ENCODE peak calls at places on chromosomes 4 and X, in nine cellular contexts. X is colonic mucosa, Z is AG04450, B is lung, P is HCT116, V is astrocyte of the spinal cord, U is brain microvascular endothelial cell, W is hepatocyte, N is left ventricle myocardium inferior. S is an unnamed sample.

GRCh38 chrX:36198575-36198974 is 279.0 kb downstream of the CFAP47 start:
- DNase-seq in P (no peak), X (no peak), B (no peak), V (no peak), Z (no peak), N (no peak), W (no peak), U (no peak), S (no peak)

GRCh38 chr4:27094785-27095184 is 234.1 kb downstream of the STIM2 start:
- DNase-seq in X (no peak), W (no peak), U (no peak), V (no peak), Z (no peak), N (no peak), B (peak; percentile 51), P (no peak), S (no peak)

GRCh38 chr4:37687175-37687525 is 974 bp upstream of the RELL1 start:
- DNase-seq in X (no peak), N (no peak), B (no peak), Z (no peak), U (no peak), W (no peak), P (no peak), V (no peak), S (no peak)

GRCh38 chrX:14027511-14028019 is 2.1 kb downstream of the GEMIN8 start:
- DNase-seq in B (no peak), Z (peak; percentile 7), W (no peak), P (no peak), N (no peak), V (peak; percentile 65), X (no peak), U (peak; percentile 27), S (no peak)

GRCh38 chrX:24026403-24026801 is 584 bp downstream of the KLHL15 start:
- DNase-seq in V (peak; percentile 36), W (peak; percentile 41), P (no peak), U (no peak), N (no peak), B (no peak), Z (no peak), X (no peak), S (no peak)

GRCh38 chr4:101348367-101348827 is 1.1 kb upstream of the PPP3CA start:
- DNase-seq in V (no peak), B (no peak), X (peak; percentile 50), U (no peak), W (no peak), P (no peak), N (peak; percentile 23), Z (no peak), S (no peak)

GRCh38 chrX:29787666-29788065 is 427.7 kb upstream of the MAGEB2 start:
- DNase-seq in V (no peak), Z (no peak), U (no peak), X (no peak), W (no peak), P (no peak), B (no peak), N (no peak), S (no peak)

GRCh38 chrX:72050011-72050410 is 81.7 kb downstream of the RTL5 start:
- DNase-seq in X (no peak), V (no peak), U (no peak), P (no peak), W (no peak), Z (no peak), B (no peak), N (no peak), S (no peak)

GRCh38 chrX:43970528-43970927 is 2.7 kb downstream of the NDP start:
- DNase-seq in B (no peak), W (no peak), P (no peak), Z (no peak), X (no peak), N (no peak), U (no peak), V (no peak), S (no peak)

GRCh38 chrX:95383778-95384177 is 1300.9 kb upstream of the DIAPH2 start:
- DNase-seq in X (no peak), U (no peak), B (no peak), V (peak; percentile 0), W (no peak), N (no peak), P (no peak), Z (no peak), S (no peak)

GRCh38 chr4:103429283-103429682 is 231.1 kb upstream of the CENPE start:
- DNase-seq in Z (no peak), X (no peak), P (peak; percentile 38), N (no peak), W (no peak), U (no peak), B (no peak), V (no peak), S (no peak)

GRCh38 chr4:4642201-4643025 is 100.6 kb upstream of the STX18 start:
- DNase-seq in B (no peak), Z (no peak), V (no peak), W (no peak), U (no peak), P (no peak), N (no peak), X (no peak), S (no peak)

DNA sequence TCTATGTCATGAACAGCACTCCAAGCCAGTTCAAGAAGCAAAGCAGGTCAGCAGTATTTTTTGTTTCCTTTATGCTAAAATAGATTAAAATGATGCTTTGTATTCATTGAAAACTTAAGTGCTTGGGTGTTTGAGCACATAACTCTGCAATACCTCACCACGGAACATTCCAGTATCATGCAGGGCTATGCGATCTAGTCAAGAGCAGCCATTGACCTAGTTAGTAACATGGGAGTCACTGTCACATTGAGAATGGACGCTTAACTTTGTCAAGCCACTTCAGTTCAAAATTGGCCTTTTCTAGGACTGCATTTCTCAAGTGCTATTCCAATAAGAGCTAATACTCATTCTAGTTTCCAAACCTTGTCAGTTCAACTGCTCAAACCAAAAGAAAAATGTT is 160.1 kb upstream of the FSTL5 start:
- DNase-seq in N (no peak), U (no peak), V (peak; percentile 2), W (no peak), X (no peak), P (no peak), B (no peak), Z (no peak), S (no peak)
- TF ChIP-seq CTCF in N (no peak), U (no peak), V (no peak), W (no peak), X (no peak), P (no peak), B (no peak), Z (no peak), S (no peak)

DNA sequence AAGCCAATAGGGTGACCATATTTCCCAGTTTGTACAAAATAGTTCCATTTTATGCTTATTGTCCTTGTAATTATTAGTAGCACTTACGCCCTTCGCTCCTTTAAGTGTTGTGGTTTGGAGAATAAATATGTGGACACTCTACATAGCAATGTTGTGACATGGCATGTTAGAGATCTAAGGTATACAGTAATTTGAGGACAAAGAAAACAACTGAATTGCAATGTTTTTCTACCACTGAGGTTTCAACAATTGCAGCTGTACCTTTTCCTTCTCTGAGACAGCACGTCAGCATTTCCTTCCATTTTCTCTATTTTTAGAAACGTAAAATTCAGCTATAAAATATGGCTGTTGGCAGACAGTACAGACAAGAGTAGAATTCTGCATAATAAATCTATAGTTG is 323.1 kb downstream of the MAPK10 start:
- DNase-seq in B (no peak), U (peak; percentile 50), Z (no peak), V (peak; percentile 76), N (no peak), W (no peak), X (no peak), P (no peak), S (no peak)
- H3K4me3 ChIP-seq in B (no peak overlapping the region), U (no peak overlapping the region), Z (no peak overlapping the region), V (no peak overlapping the region), N (no peak overlapping the region), W (no peak overlapping the region), X (no peak overlapping the region), P (no peak overlapping the region), S (no peak overlapping the region)

GRCh38 chrX:9315086-9315485 is 149.8 kb upstream of the TBL1X start:
- DNase-seq in N (no peak), U (no peak), Z (no peak), X (no peak), V (no peak), P (no peak), B (no peak), W (no peak), S (no peak)

GRCh38 chrX:9317174-9317573 is 147.7 kb upstream of the TBL1X start:
- DNase-seq in X (no peak), U (no peak), V (no peak), N (no peak), P (no peak), W (no peak), Z (no peak), B (no peak), S (no peak)

GRCh38 chrX:9318213-9318612 is 146.6 kb upstream of the TBL1X start:
- DNase-seq in P (no peak), X (no peak), Z (no peak), W (no peak), N (no peak), B (no peak), V (no peak), U (no peak), S (no peak)

GRCh38 chrX:9318761-9319160 is 146.1 kb upstream of the TBL1X start:
- DNase-seq in V (no peak), B (no peak), U (no peak), P (no peak), Z (no peak), N (no peak), X (no peak), W (no peak), S (no peak)

GRCh38 chrX:9316096-9316495 is 148.8 kb upstream of the TBL1X start:
- DNase-seq in Z (no peak), V (no peak), W (no peak), B (no peak), U (no peak), P (no peak), N (no peak), X (no peak), S (no peak)
- TF ChIP-seq CTCF in Z (no peak), V (no peak), W (no peak), B (no peak), U (no peak), P (no peak), N (no peak), X (no peak), S (no peak)

DNA sequence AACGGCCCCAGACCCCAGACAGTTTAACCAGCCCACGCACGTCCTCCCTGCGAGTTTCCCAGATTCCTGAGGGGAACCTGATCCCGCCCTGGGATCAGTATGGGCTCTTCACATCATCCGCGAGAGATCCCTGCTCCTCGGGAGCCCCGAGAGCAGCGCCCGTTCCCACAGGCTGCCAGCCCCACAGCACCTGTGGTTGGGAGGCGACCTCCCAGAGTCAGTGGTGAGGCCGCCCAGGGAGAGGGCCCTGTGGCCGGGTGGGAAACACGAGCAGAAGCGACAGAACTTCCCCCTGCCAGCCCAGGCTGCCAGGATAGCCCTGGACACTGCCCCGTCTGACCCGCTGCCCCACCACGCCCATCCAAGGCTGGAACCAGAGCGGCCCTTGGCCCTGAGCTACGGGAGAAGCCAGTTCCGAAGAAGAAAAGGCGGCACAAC is 32.8 kb downstream of the TSC22D3 start:
- DNase-seq in B (no peak), N (no peak), V (no peak), X (peak; percentile 58), W (no peak), Z (no peak), U (no peak), P (no peak), S (no peak)
- H3K4me3 ChIP-seq in B (no peak overlapping the region), N (peak overlapping the region; percentile 49), V (no peak overlapping the region), X (no peak overlapping the region), W (no peak overlapping the region), Z (no peak overlapping the region), U (no peak overlapping the region), P (no peak overlapping the region), S (peak overlapping the region; percentile 43)

S was measured in epithelial cell of proximal tubule.